ENCODE peak calls at places on chromosomes 12 and 14, in nine cellular contexts. V, U, C, W, L, B, F, I and X are unnamed samples.
A peak's percentile ranks its signal among the peaks of the same experiment; 100 is the strongest.

GRCh38 chr14:77903233-77903632 is 103.3 kb downstream of the ADCK1 start:
- DNase-seq in B (no peak), F (no peak), C (no peak), I (no peak), V (peak; percentile 58), U (no peak), W (no peak), L (no peak), X (no peak)

GRCh38 chr12:76449572-76449971 is 101.4 kb upstream of the BBS10 start:
- DNase-seq in W (no peak), C (no peak), B (no peak), I (no peak), U (no peak), F (no peak), V (peak; percentile 62), L (no peak), X (no peak)

GRCh38 chr12:104599985-104600712 is 143.4 kb downstream of the CHST11 start:
- DNase-seq in C (no peak), U (no peak), V (no peak), B (no peak), W (no peak), I (no peak), F (no peak), L (no peak), X (no peak)

GRCh38 chr14:95431199-95432145 is 85.0 kb downstream of the SYNE3 start:
- DNase-seq in B (no peak), L (peak; percentile 1), U (no peak), F (no peak), I (no peak), W (peak; percentile 15), V (no peak), C (no peak), X (peak; percentile 76)

GRCh38 chr12:7989827-7990491 is 42.6 kb upstream of the FOXJ2 start:
- DNase-seq in C (peak; percentile 37), W (no peak), B (no peak), F (no peak), V (no peak), L (no peak), I (peak; percentile 41), U (peak; percentile 91), X (no peak)

GRCh38 chr12:120598674-120599463 is 17.7 kb upstream of the POP5 start:
- DNase-seq in U (no peak), V (peak; percentile 62), L (no peak), F (no peak), W (no peak), I (no peak), C (no peak), B (no peak), X (peak; percentile 90)

GRCh38 chr12:77477907-77478533 is 352.7 kb upstream of the NAV3 start:
- DNase-seq in B (no peak), V (no peak), L (no peak), C (no peak), I (no peak), F (no peak), W (no peak), U (no peak), X (no peak)

GRCh38 chr14:93122820-93123219 is 7.1 kb upstream of the ITPK1 start:
- DNase-seq in U (no peak), B (no peak), C (no peak), F (no peak), I (no peak), L (no peak), W (no peak), V (no peak), X (no peak)

GRCh38 chr14:60931206-60931605 is 49.7 kb downstream of the TRMT5 start:
- DNase-seq in U (no peak), W (no peak), C (no peak), I (no peak), V (peak; percentile 3), B (peak; percentile 5), F (no peak), L (peak; percentile 44), X (no peak)

GRCh38 chr12:51218607-51219161 is 822 bp upstream of the POU6F1 start:
- DNase-seq in I (no peak), C (no peak), F (no peak), W (peak; percentile 18), V (no peak), L (no peak), B (no peak), U (no peak), X (no peak)

GRCh38 chr12:42498549-42499247 is 90.8 kb downstream of the PRICKLE1 start:
- DNase-seq in C (no peak), I (no peak), V (no peak), W (no peak), B (no peak), L (no peak), F (no peak), U (no peak), X (no peak)